ENCODE peak calls at places on chromosome 4, in four cellular contexts. X is ascending aorta; F is GM04503; R is CD4-positive, alpha-beta T cell. N is an unnamed sample.

GRCh38 chr4:25723409-25723808 is 67.8 kb downstream of the SLC34A2 start:
- DNase-seq in F (no peak), R (no peak), X (no peak), N (no peak)

GRCh38 chr4:7428261-7429068 is 6.3 kb downstream of the PSAPL1 start:
- DNase-seq in F (no peak), X (peak; percentile 57), R (no peak), N (no peak)

GRCh38 chr4:187128971-187129370 is 405.3 kb upstream of the FAT1 start:
- DNase-seq in X (no peak), R (no peak), F (no peak), N (no peak)

GRCh38 chr4:21753084-21753760 is 195.3 kb downstream of the KCNIP4 start:
- DNase-seq in R (no peak), X (no peak), F (no peak), N (no peak)

GRCh38 chr4:2042207-2042946 is 16.8 kb upstream of the NAT8L start:
- DNase-seq in F (no peak), R (peak; percentile 25), X (peak; percentile 61), N (peak; percentile 34)

GRCh38 chr4:37648084-37648817 is 37.9 kb downstream of the RELL1 start:
- DNase-seq in R (no peak), F (peak; percentile 86), X (peak; percentile 66), N (no peak)

GRCh38 chr4:113674733-113675132 is 86.8 kb downstream of the CAMK2D start:
- DNase-seq in X (no peak), F (no peak), R (no peak), N (no peak)

GRCh38 chr4:125323547-125324100 is 8.9 kb downstream of the FAT4 start:
- DNase-seq in R (no peak), F (no peak), X (no peak), N (no peak)

GRCh38 chr4:182806259-182807252 is 110.6 kb downstream of the DCTD start:
- DNase-seq in F (peak; percentile 14), R (peak; percentile 54), X (peak; percentile 80), N (peak; percentile 25)

GRCh38 chr4:111360906-111361305 is 738.0 kb upstream of the PITX2 start:
- DNase-seq in F (no peak), R (no peak), X (no peak), N (no peak)

GRCh38 chr4:177339794-177340374 is 30.2 kb downstream of the NEIL3 start:
- DNase-seq in F (peak; percentile 10), R (no peak), X (no peak), N (no peak)

N was measured in T-helper 9 cell.